ENCODE peak calls at places on chromosomes 1 and 21, in nine cellular contexts. D is breast epithelium, F is dorsolateral prefrontal cortex, E is Panc1, W is stomach, H is spleen, R is fibroblast of lung, I is astrocyte of the spinal cord, L is GM06990. Q is an unnamed sample.

GRCh38 chr1:200874694-200875093 is 1.9 kb downstream of the GPR25 start:
- DNase-seq in W (no peak), L (no peak), H (no peak), F (no peak), R (no peak), I (no peak), D (no peak), E (no peak), Q (no peak)

GRCh38 chr21:40386301-40386911 is 460.6 kb downstream of the DSCAM start:
- DNase-seq in E (no peak), D (peak), L (no peak), F (peak), W (peak), R (peak), H (peak), I (peak), Q (no peak)

GRCh38 chr1:33043267-33044090 is 6.8 kb upstream of the AK2 start:
- DNase-seq in E (no peak), D (no peak), L (no peak), R (peak), W (no peak), F (no peak), I (no peak), H (no peak), Q (no peak)

GRCh38 chr21:29102791-29103257 is 27.6 kb upstream of the MAP3K7CL start:
- DNase-seq in D (no peak), W (no peak), L (no peak), R (peak), H (no peak), F (no peak), I (peak), E (no peak), Q (no peak)

GRCh38 chr1:151131832-151132675 is 14.4 kb downstream of the SEMA6C start:
- DNase-seq in E (no peak), R (peak), H (no peak), I (peak), L (no peak), W (peak), F (no peak), D (no peak), Q (no peak)

GRCh38 chr1:178341218-178341956 is 155.4 kb downstream of the CLEC20A start:
- DNase-seq in F (no peak), E (no peak), L (no peak), I (peak), H (no peak), R (peak), D (peak), W (peak), Q (peak)

GRCh38 chr1:117093870-117094621 is 27.5 kb downstream of the TRIM45 start:
- DNase-seq in L (no peak), W (no peak), D (no peak), I (peak), F (no peak), R (peak), H (no peak), E (no peak), Q (peak)

GRCh38 chr1:200075522-200075921 is 48.0 kb downstream of the NR5A2 start:
- DNase-seq in E (no peak), I (no peak), R (no peak), D (no peak), F (no peak), H (no peak), W (no peak), L (no peak), Q (no peak)

GRCh38 chr1:28756846-28757245 is 20.1 kb downstream of the YTHDF2 start:
- DNase-seq in R (no peak), F (peak), I (no peak), E (no peak), W (no peak), D (no peak), H (no peak), L (no peak), Q (no peak)

GRCh38 chr1:56065729-56066128 is 513.6 kb downstream of the PLPP3 start:
- DNase-seq in I (no peak), W (no peak), R (peak), L (no peak), F (no peak), E (no peak), D (no peak), H (no peak), Q (peak)

GRCh38 chr1:68624233-68624632 is 127.4 kb upstream of the DEPDC1 start:
- DNase-seq in E (no peak), I (peak), H (no peak), F (no peak), R (peak), L (no peak), W (no peak), D (no peak), Q (peak)

GRCh38 chr1:178536329-178536728 is 23.4 kb downstream of the TEX35 start:
- DNase-seq in E (no peak), D (no peak), I (no peak), W (no peak), R (no peak), H (peak), F (no peak), L (no peak), Q (no peak)

GRCh38 chr1:221636967-221637366 is 104.9 kb downstream of the DUSP10 start:
- DNase-seq in I (no peak), R (no peak), E (no peak), D (no peak), W (no peak), L (no peak), F (no peak), H (no peak), Q (no peak)

GRCh38 chr1:245313581-245313980 is 158.8 kb downstream of the KIF26B start:
- DNase-seq in I (no peak), F (no peak), L (no peak), R (no peak), D (no peak), E (no peak), W (no peak), H (no peak), Q (peak)

DNA sequence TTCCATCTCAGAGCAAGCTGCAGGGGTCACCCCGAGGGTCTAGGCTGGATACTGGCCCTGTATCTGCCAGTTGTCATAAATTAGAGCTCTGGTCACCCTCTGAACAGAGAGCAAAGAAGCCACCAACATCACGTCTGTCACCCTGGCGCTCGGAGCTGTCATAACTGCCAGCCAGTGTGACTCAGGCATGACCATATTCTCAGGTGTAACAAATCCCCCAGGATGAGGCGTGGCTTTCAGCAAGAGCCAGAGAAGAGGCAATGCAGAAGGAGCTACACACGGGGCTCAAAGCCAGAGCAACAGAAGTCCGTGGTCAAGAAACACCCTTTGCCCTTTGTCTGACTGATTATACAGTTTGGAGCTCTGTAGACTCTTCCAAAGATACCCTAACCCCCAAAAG is 40.0 kb downstream of the PRAMEF20 start:
- DNase-seq in I (no peak), W (no peak), F (no peak), D (no peak), H (no peak), L (no peak), E (no peak), R (no peak), Q (no peak)
- H3K4me3 ChIP-seq in I (no peak), W (no peak), F (no peak), D (no peak), H (no peak), L (no peak), E (no peak), R (no peak), Q (no peak)

GRCh38 chr1:43527111-43527878 is 3.4 kb upstream of the PTPRF start:
- DNase-seq in E (no peak), W (no peak), R (no peak), I (no peak), D (no peak), F (no peak), H (peak), L (no peak), Q (no peak)

GRCh38 chr1:43522776-43523480 is 7.8 kb upstream of the PTPRF start:
- DNase-seq in F (no peak), R (peak), E (peak), H (no peak), L (no peak), D (peak), I (peak), W (peak), Q (peak)

GRCh38 chr1:43522431-43522775 is 8.3 kb upstream of the PTPRF start:
- DNase-seq in I (no peak), R (no peak), H (no peak), L (no peak), E (no peak), W (no peak), F (no peak), D (no peak), Q (no peak)

GRCh38 chr1:43525995-43526394 is 4.7 kb upstream of the PTPRF start:
- DNase-seq in W (no peak), H (peak), E (peak), F (no peak), L (no peak), I (peak), D (no peak), R (peak), Q (peak)

DNA sequence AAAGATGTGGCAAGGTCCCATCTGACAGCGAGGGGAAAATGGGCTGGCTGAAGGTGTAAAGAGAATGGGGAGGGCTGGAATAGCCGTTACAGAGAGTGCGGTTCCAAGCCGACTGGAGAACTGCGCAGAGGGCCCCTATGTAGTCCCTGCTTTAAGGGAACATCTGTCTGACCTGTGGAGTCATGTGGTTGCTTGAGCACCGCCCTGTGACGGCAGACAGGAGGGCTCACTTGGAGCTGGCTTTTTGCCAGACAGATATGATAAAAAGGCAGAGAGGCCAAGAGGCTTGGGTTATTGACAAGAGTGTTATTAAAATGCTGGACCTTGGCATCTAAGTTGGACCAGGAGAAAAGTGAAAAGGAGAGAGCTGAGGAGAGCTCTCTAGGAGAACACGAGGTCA is 5.9 kb upstream of the PTPRF start:
- DNase-seq in I (no peak), H (peak), W (no peak), F (no peak), D (peak), E (no peak), L (no peak), R (no peak), Q (no peak)
- TF ChIP-seq CTCF in I (no peak), H (no peak), W (no peak), F (no peak), D (no peak), E (no peak), L (no peak), R (no peak), Q (no peak)

DNA sequence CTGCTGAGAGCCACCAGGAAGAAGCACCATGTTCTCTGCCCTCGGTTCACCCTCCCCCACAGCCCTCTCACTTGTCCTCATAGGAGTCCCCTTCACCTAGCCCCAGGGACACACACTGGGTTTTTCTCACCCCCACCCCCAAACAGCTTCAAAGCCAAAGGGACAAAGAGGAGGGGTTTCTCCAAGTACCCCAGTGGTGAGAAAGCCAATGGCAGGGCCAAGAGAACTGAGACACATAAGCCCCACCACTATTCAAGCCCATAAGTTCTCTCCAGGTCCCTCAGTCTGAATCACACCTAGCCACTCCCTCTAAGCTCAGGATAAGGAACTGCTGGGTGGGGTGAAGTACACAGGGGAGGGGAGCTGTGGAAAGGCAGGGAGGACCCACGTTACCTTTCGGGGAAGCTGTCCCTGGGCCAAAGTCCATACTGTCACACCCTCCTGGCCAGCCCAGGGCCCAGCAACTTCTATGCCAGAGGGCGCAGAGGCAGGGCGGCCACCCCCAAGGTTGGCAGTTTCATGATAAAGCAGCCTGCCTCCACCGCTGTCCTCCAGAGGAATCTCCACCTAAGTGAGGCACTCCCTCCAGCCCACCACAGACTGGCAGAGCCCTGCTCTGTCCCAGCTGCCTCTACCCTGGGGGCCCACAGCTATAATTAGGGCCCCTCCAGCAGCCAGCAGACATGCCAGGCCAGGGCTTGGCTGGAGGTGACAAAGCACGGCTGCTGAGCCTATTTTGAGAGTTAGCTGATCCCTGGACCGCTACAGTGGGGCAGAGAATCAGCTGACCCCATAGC is 39.0 kb upstream of the PPP1R15B start:
- DNase-seq in D (no peak), H (peak), F (no peak), R (no peak), E (no peak), I (no peak), L (no peak), W (peak), Q (no peak)
- H3K4me3 ChIP-seq in D (no peak), H (no peak), F (no peak), R (no peak), E (no peak), I (no peak), L (no peak), W (no peak), Q (no peak)

GRCh38 chr1:179586107-179586823 is 5.4 kb upstream of the TDRD5 start:
- DNase-seq in E (no peak), I (peak), D (peak), F (peak), H (no peak), W (peak), L (no peak), R (peak), Q (peak)
- TF ChIP-seq CTCF in E (peak), I (peak), D (no peak), F (peak), H (no peak), W (peak), L (no peak), R (peak), Q (no peak)

DNA sequence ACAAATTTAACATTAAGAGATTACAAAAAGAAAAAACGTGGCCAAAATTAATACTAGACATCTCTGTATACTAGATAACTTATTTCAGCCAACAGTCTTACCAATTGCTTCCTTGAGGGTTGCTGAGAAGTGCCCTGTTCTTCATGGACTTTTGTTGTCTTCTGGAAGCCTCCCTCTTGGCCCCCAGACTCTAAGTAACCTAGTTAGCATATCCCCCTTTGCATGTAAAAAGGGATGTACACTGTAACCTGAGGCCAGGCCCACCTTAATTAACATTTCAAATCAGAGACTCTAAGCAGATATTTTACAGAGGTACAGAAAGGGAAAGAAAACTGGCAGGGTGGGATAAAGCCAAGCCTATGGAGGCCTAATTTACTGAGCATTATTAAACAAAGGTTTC is 1047.3 kb downstream of the ADGRL2 start:
- DNase-seq in D (no peak), F (no peak), L (no peak), E (no peak), R (no peak), I (no peak), W (no peak), H (no peak), Q (no peak)
- H3K4me3 ChIP-seq in D (no peak), F (no peak), L (no peak), E (no peak), R (no peak), I (no peak), W (no peak), H (no peak), Q (no peak)

DNA sequence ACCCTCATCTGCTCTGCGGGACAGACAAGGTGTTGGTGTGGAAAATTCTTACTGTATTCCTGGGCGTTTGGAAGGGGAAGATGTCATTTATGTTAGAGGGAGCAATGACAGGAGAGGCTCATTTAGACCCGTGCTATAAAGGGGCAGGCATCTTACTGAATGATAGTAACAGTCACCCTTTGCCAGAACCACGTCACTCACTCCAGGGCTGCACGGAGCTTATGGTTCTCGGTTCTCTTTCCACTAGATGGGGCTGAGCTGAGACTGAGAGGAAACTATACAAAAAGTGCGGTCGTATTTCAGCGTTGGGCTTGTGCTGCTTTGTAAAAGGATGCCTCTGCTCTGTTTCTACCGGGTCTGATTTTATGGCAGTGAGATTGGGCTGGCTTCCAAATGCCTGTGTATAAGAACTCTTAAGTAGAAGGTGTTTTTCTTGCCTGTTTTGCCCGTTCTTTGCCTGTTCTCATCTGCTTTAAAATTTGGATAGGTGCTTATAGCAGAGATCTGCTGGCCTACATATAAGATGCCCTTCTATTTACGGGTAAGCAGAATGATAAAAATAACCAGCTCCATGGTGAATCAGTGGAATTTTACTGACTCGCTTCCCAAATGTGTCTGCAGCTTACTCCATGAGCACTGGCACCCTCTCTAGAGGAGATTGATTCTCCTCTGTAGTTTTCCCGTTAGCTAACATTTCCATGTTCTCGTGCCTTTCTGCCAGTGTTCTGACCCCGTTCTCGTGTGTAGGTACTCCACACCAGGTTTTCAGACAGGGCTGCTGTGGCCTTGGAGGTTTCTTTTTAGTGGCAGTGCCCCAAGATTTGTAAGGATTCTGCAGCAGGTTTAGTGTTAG is 55.9 kb downstream of the MRPS6 start:
- DNase-seq in R (peak), I (peak), W (peak), L (no peak), E (no peak), D (no peak), F (peak), H (no peak), Q (peak)
- TF ChIP-seq CTCF in R (peak), I (peak), W (no peak), L (no peak), E (peak), D (no peak), F (peak), H (no peak), Q (peak)